ENCODE peak calls at places on chromosomes 7 and 10, in nine cellular contexts. V, C, L, X, M, A, R, B and T are unnamed samples.
A peak's percentile ranks its signal among the peaks of the same experiment; 100 is the strongest.

GRCh38 chr7:50594734-50595537 is 29.7 kb upstream of the DDC start:
- DNase-seq in A (no peak), C (no peak), L (no peak), M (no peak), V (no peak), X (no peak), B (no peak), R (no peak), T (no peak)

GRCh38 chr10:132461103-132461682 is 64.2 kb downstream of the PWWP2B start:
- DNase-seq in V (no peak), L (no peak), A (no peak), X (no peak), M (no peak), C (no peak), R (no peak), B (no peak), T (peak; percentile 44)

GRCh38 chr7:368651-369475 is 78.9 kb downstream of the FOXL3 start:
- DNase-seq in R (no peak), C (no peak), V (no peak), X (no peak), M (no peak), A (peak; percentile 48), B (peak; percentile 51), L (no peak), T (no peak)

GRCh38 chr10:117552156-117552620 is 9.6 kb downstream of the EMX2 start:
- DNase-seq in A (peak; percentile 59), C (no peak), L (no peak), M (no peak), B (no peak), V (no peak), X (no peak), R (no peak), T (no peak)

GRCh38 chr10:13526952-13527863 is 1.6 kb downstream of the BEND7 start:
- DNase-seq in X (no peak), L (no peak), M (peak; percentile 53), V (no peak), A (no peak), B (no peak), R (no peak), C (no peak), T (no peak)

GRCh38 chr7:81629702-81630101 is 140.1 kb downstream of the HGF start:
- DNase-seq in B (no peak), R (no peak), L (no peak), V (no peak), C (no peak), A (no peak), X (no peak), M (no peak), T (no peak)

GRCh38 chr10:91210435-91210834 is 10.0 kb upstream of the PCGF5 start:
- DNase-seq in R (peak; percentile 19), M (no peak), X (peak; percentile 73), L (no peak), A (no peak), C (peak; percentile 53), B (no peak), V (no peak), T (no peak)

GRCh38 chr10:5198386-5198785 is 1.7 kb downstream of the AKR1C4 start:
- DNase-seq in B (no peak), C (no peak), V (no peak), X (no peak), A (no peak), M (no peak), L (no peak), R (no peak), T (no peak)

GRCh38 chr7:142357953-142358520 is 100.2 kb upstream of the PRSS58 start:
- DNase-seq in A (no peak), L (no peak), B (no peak), C (peak; percentile 77), V (no peak), M (peak; percentile 76), X (no peak), R (peak; percentile 41), T (no peak)

GRCh38 chr7:102306916-102307677 is 20.4 kb downstream of the SH2B2 start:
- DNase-seq in V (peak; percentile 33), M (peak; percentile 59), X (peak; percentile 45), B (no peak), L (no peak), C (peak; percentile 10), R (no peak), A (peak; percentile 90), T (no peak)

GRCh38 chr7:130275826-130276291 is 9.2 kb downstream of the CPA2 start:
- DNase-seq in X (no peak), R (no peak), V (no peak), L (no peak), M (no peak), C (no peak), A (no peak), B (no peak), T (no peak)

GRCh38 chr10:103783686-103784085 is 71.7 kb downstream of the SH3PXD2A start:
- DNase-seq in V (no peak), L (no peak), C (no peak), B (no peak), R (no peak), X (no peak), M (no peak), A (no peak), T (no peak)

GRCh38 chr10:103916901-103917300 is 1.1 kb downstream of the STN1 start:
- DNase-seq in X (no peak), V (no peak), C (no peak), R (no peak), A (no peak), L (no peak), M (no peak), B (no peak), T (no peak)

GRCh38 chr10:90417466-90418210 is 440.2 kb downstream of the HTR7 start:
- DNase-seq in L (no peak), R (no peak), A (no peak), M (no peak), X (no peak), B (no peak), C (no peak), V (no peak), T (no peak)

GRCh38 chr7:40542982-40543741 is 408.4 kb downstream of the SUGCT start:
- DNase-seq in C (no peak), X (no peak), L (no peak), M (no peak), V (no peak), R (no peak), B (no peak), A (no peak), T (no peak)

DNA sequence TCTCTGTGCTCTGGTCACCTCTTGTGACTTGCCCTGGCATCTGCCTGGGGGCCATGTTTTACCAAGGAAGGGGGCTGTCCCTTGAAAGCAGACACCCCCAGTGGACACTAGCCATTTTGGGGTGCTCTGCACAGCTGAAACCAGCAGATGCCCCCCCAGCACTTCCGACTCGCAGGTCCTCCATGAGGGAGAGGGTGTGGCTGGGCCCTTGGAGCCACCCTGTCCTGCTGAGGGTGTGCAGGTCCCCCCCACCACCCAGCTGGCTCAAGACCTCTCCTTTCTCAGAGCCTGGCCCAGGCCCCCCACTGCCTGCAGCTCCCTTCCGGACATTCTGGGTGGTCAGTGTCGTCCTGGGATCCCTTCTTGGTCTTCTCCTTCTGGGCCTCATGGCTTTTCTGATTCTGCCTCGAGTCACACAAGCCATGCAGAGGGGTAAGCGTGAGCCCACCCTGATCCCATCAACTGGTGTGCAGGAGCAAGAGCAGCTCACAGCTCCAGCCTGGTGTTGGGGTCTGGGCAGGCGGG is 12.3 kb downstream of the SCART1 start:
- DNase-seq in V (no peak), C (no peak), M (no peak), R (no peak), L (no peak), A (no peak), B (no peak), X (peak; percentile 21), T (no peak)
- H3K9me3 ChIP-seq in V (peaks cover 14% of the 10 kb centered on the region), C (no peaks in the 10 kb centered on the region), M (no peaks in the 10 kb centered on the region), R (no peaks in the 10 kb centered on the region), L (no peaks in the 10 kb centered on the region), A (no peaks in the 10 kb centered on the region), B (no peaks in the 10 kb centered on the region), X (peaks cover 9% of the 10 kb centered on the region), T (no peaks in the 10 kb centered on the region)

GRCh38 chr10:130631139-130631864 is 495.1 kb downstream of the GLRX3 start:
- DNase-seq in B (no peak), C (no peak), L (no peak), X (peak; percentile 33), R (no peak), V (no peak), M (no peak), A (no peak), T (no peak)
- H3K27ac ChIP-seq in B (no peak overlapping the region), C (no peak overlapping the region), L (no peak overlapping the region), X (no peak overlapping the region), R (no peak overlapping the region), V (no peak overlapping the region), M (no peak overlapping the region), A (no peak overlapping the region), T (no peak overlapping the region)

DNA sequence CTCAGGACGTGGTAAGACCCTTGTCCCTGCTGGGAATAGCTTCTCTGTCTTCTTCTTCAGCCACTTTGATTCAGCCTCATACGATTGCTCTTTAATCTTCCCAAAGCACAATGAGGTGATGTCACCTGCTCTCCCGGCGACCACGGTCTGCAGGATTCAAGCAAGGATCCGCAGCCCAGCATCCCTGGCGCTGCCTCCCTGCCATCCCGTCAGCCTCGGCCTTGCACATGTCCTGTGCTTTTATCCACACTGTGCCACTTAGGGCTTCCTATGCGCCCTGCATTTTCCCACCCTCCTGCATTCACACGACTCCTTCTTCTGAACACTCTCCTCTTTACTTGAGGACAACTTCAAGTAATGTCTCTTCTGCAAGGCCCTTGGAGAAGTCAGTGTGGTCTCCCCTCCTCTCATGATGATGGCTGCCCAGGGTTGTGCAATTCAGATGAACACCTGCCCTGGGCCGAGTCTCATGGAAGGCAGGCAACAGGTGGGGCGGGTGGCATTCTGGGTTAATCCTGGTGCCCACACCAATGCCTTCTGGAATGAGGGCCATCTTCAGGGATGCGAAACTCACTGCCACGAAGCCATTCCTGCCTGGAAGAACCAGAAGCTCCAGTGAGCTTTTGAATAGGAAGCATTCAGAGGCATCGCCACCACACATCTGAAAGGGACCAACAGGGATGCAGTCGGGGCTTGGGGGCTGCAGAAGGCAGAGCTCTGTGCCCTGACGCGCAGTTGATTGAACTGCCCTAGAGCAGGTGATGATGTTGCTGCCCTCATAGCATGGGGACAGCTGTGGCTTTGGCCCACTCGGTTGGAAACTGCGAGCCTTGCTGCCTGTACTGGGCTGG is 287.5 kb downstream of the GLRX3 start:
- DNase-seq in R (no peak), L (no peak), C (no peak), V (no peak), X (peak; percentile 18), B (no peak), A (no peak), M (no peak), T (no peak)
- H3K9me3 ChIP-seq in R (no peaks in the 10 kb centered on the region), L (no peaks in the 10 kb centered on the region), C (no peaks in the 10 kb centered on the region), V (no peaks in the 10 kb centered on the region), X (peaks cover 9% of the 10 kb centered on the region), B (no peaks in the 10 kb centered on the region), A (no peaks in the 10 kb centered on the region), M (no peaks in the 10 kb centered on the region), T (no peaks in the 10 kb centered on the region)

GRCh38 chr10:44280211-44280610 is 104.7 kb downstream of the CXCL12 start:
- DNase-seq in L (no peak), M (no peak), X (no peak), R (no peak), B (no peak), A (no peak), C (no peak), V (no peak), T (no peak)
- H3K27ac ChIP-seq in L (no peak overlapping the region), M (no peak overlapping the region), X (no peak overlapping the region), R (no peak overlapping the region), B (peak overlapping the region; percentile 19), A (no peak overlapping the region), C (no peak overlapping the region), V (no peak overlapping the region), T (no peak overlapping the region)